ENCODE peak calls at places on chromosomes 7 and 10, in five cellular contexts. N is endothelial cell of umbilical vein, S is prostate gland, Y is testis, Q is Peyer's patch. V is an unnamed sample.

GRCh38 chr10:11434323-11434722 is 177.1 kb downstream of the USP6NL start:
- DNase-seq in Q (no peak), S (no peak), Y (no peak), N (no peak), V (no peak)

GRCh38 chr7:30974605-30975256 is 11.0 kb downstream of the GHRHR start:
- DNase-seq in Q (no peak), N (peak), Y (peak), S (peak), V (peak)

GRCh38 chr7:122203814-122204213 is 59.8 kb upstream of the AASS start:
- DNase-seq in Q (no peak), S (no peak), N (no peak), Y (no peak), V (no peak)

GRCh38 chr7:30028749-30029635 is 780 bp downstream of the PLEKHA8 start:
- DNase-seq in N (peak), Y (peak), S (peak), Q (peak), V (peak)

GRCh38 chr7:47521816-47522561 is 59.9 kb downstream of the TNS3 start:
- DNase-seq in N (no peak), S (no peak), Y (no peak), Q (no peak), V (no peak)

GRCh38 chr7:118052330-118052729 is 131.6 kb upstream of the LSM8 start:
- DNase-seq in N (no peak), S (no peak), Y (no peak), Q (no peak), V (no peak)

GRCh38 chr7:101891936-101892640 is 74.7 kb downstream of the CUX1 start:
- DNase-seq in N (no peak), S (no peak), Q (no peak), Y (no peak), V (no peak)

GRCh38 chr10:102396251-102396650 is 746 bp downstream of the NFKB2 start:
- DNase-seq in Y (no peak), N (no peak), Q (no peak), S (no peak), V (no peak)

GRCh38 chr10:115945696-115946445 is 327.1 kb downstream of the GFRA1 start:
- DNase-seq in Y (no peak), Q (no peak), N (no peak), S (no peak), V (no peak)

GRCh38 chr10:123301077-123301875 is 147.1 kb downstream of the BUB3 start:
- DNase-seq in N (peak), S (no peak), Y (no peak), Q (no peak), V (peak)

GRCh38 chr10:77577666-77578229 is 59.9 kb downstream of the KCNMA1 start:
- DNase-seq in Y (no peak), N (no peak), S (no peak), Q (no peak), V (no peak)
- TF ChIP-seq POLR2A in Y (no peak), N (no peak), S (no peak), Q (no peak), V (no peak)

DNA sequence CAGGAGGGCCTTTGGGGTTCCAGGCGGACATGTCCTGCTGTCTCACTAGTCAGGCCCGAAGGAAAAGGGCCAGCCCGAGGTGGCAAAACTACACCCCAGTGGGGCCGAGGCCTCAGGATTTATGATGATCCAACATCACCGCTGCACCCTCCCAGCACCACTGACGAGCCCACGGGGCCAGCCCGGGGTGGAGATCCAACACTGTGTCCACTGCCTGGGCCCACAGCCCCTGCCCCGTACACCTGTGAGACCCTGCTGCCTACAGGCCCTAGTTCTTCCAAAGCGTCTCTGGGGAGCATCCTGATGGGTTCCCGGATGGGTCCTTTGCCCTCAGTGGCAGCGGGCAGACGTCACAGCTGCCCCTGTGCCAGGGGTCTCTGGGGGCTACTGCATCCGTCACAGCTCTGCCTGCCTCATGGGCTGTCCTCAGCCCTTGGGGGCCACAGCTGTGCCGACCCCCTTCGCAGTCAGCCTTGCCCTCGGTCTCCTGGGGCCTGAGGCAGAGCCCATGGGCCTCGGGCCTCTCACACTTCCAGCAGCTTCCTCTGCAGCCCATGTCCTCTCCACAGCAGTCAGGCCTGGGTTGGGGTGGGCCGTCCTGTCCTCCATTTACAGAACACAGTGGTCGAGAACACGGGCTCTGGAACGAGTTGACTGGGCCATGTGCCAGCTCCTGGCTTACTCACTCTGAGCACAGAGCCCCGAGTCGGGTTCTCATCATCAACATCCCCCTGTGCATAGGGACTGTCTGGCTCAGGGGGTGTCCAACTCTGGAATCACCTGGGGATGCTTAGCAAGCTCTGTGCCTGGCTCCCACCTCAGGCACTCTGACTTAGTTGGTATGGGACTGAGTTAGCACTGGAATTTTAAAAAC is 64.9 kb downstream of the FOXL3 start:
- DNase-seq in Y (no peak), S (no peak), Q (no peak), N (no peak), V (no peak)
- TF ChIP-seq CTCF in Y (no peak), S (no peak), Q (no peak), N (no peak), V (no peak)

DNA sequence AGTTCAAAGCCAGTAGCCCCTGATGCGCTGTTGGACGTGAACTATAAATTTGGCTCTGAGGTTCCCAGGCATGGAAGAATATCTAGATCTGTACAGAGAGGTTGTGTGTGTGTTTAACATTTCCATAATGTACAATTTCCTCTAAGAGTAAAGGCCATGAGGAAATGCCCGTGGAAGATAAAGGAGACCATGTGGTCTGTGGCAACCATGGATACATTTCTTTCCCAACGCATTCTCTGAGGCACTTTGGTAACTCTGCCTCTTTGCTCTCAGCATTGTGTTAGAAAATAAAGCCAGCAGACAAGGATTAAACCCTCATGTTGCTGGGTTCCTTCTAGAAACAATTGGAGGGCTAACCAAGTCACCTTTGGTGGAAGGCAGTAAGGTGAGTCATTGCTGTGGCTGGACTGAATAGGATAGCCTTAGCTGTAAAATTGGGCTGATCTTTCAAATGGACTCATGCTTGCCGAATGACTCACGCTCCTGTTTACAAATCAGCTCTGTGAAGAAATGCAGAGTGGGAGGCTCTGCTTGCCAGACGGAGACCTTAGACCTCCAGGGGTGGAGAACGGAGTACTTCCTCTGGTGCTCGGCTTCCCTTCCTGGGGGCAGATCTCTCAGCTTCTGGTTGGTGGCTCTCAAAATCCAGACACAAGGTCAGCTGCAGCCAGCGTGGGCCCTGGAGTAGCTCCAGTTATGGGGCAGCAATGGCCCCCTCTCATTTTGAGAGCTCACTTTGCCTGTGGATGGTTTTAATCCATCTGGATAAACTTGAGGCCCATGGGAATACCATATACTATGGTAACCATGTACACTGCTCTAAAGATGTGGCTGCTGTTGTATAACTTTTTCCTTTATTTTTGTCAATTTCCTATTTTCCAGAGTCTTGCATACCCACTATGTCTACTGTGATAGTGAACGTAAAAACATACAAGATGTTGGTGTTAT is 137.3 kb downstream of the TCF7L2 start:
- DNase-seq in Y (no peak), Q (no peak), N (peak), S (no peak), V (no peak)
- TF ChIP-seq POLR2A in Y (no peak), Q (no peak), N (no peak), S (no peak), V (no peak)

DNA sequence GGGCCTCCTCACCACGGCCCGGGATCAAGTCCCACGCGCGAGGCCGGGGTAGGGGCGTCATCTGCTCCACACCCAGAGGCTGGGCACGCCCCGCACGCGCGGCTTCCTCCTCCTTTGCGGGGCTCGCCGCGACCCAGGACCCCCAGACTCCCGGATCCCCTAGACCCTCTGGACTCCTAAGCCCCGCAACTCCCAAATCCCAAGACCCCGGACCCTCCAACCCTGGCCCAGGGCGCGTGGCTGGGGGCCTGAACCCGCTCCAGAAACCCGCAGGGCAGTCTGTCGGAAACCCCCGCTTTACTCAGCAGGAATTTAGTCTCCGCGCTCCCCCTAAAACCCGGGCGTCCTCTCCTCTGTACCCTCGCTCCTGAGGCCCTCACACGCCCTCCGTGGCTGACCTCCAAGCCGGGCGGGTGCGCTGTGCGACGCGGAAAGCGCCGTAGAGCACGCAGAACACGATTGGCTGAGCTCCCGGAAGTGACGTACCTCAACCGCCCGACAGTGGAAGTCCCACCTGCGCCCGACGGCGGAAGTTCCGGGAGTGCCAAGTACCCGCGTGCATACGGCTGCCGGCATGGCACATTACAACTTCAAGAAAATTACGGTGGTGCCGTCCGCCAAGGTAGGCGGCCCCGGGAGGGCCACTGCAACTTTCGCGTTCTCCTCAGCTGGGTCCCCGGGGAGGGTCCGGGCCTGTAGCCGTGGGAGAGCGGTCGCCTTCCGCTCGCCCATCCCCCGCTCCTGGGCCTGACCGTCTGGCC is at the start of gene GTPBP4:
- DNase-seq in Y (peak), Q (peak), N (peak), S (peak), V (peak)
- TF ChIP-seq CTCF in Y (no peak), Q (no peak), N (no peak), S (peak), V (no peak)

DNA sequence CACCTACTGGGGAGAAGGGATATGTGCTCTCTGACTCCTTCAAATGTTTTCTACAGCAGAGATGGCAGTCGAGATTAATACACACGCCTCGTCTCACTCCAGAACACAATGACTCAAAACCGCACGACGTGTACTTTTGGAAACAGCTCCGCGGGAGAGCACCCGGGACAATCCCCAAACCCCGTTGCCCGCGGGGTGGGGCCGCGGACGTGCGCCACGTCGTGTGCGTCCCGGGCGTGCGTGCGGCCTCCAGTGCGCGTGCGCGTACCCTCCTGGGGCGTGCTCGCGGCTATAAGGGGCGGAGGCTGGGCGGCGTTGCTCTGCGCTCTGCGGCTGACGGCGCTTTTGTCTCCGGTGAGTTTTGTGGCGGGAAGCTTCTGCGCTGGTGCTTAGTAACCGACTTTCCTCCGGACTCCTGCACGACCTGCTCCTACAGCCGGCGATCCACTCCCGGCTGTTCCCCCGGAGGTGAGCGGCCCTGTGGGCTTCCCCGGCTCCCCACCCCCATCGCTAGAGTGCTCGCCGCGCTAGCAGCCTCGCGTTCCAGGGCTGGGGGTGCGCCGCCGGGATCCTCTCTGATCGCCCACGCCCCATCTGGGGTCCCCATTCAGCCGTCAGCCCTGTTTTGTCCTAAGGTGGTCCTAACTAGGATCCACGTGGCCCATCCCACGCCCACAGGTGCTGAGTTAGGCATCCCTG is at the start of gene HILPDA:
- DNase-seq in Q (peak), N (peak), Y (peak), S (peak), V (peak)
- TF ChIP-seq POLR2A in Q (peak), N (peak), Y (no peak), S (peak), V (peak)

GRCh38 chr7:11437987-11438386 is 394.0 kb downstream of the THSD7A start:
- DNase-seq in S (no peak), Y (no peak), N (no peak), Q (no peak), V (no peak)
- TF ChIP-seq CTCF in S (no peak), Y (no peak), N (no peak), Q (no peak), V (no peak)

V was measured in thyroid gland.